ENCODE peak calls at places on chromosomes 7 and 10, in five cellular contexts. One of them, this sample, is unnamed.

GRCh38 chr10:35324196-35324595 is 12.1 kb upstream of the CCNY start:
- DNase-seq in NCI-H460: no peak
- DNase-seq in SK-N-SH: no peak
- DNase-seq in RPMI8226: no peak
- DNase-seq in glutamatergic neuron: no peak
- DNase-seq in this sample: no peak

GRCh38 chr10:1374501-1374900 is 318.3 kb downstream of the WDR37 start:
- DNase-seq in NCI-H460: no peak
- DNase-seq in SK-N-SH: peak
- DNase-seq in glutamatergic neuron: no peak
- DNase-seq in RPMI8226: no peak
- DNase-seq in this sample: peak

GRCh38 chr10:48456808-48457761 is 147.8 kb downstream of the ARHGAP22 start:
- DNase-seq in glutamatergic neuron: no peak
- DNase-seq in RPMI8226: no peak
- DNase-seq in SK-N-SH: peak
- DNase-seq in NCI-H460: no peak
- DNase-seq in this sample: peak

GRCh38 chr7:151378011-151378410 is 31.8 kb downstream of the WDR86 start:
- DNase-seq in NCI-H460: no peak
- DNase-seq in glutamatergic neuron: no peak
- DNase-seq in RPMI8226: no peak
- DNase-seq in SK-N-SH: no peak
- DNase-seq in this sample: no peak

GRCh38 chr7:70432567-70433001 is 699.4 kb upstream of the GALNT17 start:
- DNase-seq in glutamatergic neuron: peak
- DNase-seq in SK-N-SH: no peak
- DNase-seq in RPMI8226: no peak
- DNase-seq in NCI-H460: no peak
- DNase-seq in this sample: peak

GRCh38 chr7:8157296-8157695 is 104.7 kb downstream of the ICA1 start:
- DNase-seq in SK-N-SH: no peak
- DNase-seq in NCI-H460: no peak
- DNase-seq in RPMI8226: no peak
- DNase-seq in glutamatergic neuron: no peak
- DNase-seq in this sample: no peak

GRCh38 chr7:134289423-134289822 is 27.3 kb downstream of the SLC35B4 start:
- DNase-seq in RPMI8226: no peak
- DNase-seq in NCI-H460: no peak
- DNase-seq in glutamatergic neuron: no peak
- DNase-seq in SK-N-SH: no peak
- DNase-seq in this sample: no peak

GRCh38 chr10:27950165-27950564 is 48.7 kb downstream of the ODAD2 start:
- DNase-seq in RPMI8226: no peak
- DNase-seq in glutamatergic neuron: no peak
- DNase-seq in SK-N-SH: no peak
- DNase-seq in NCI-H460: no peak
- DNase-seq in this sample: no peak

GRCh38 chr7:79268730-79269129 is 184.7 kb downstream of the MAGI2 start:
- DNase-seq in NCI-H460: no peak
- DNase-seq in glutamatergic neuron: no peak
- DNase-seq in RPMI8226: no peak
- DNase-seq in SK-N-SH: no peak
- DNase-seq in this sample: no peak

GRCh38 chr7:103989200-103989784 is at the start of gene RELN:
- DNase-seq in RPMI8226: no peak
- DNase-seq in SK-N-SH: peak
- DNase-seq in glutamatergic neuron: peak
- DNase-seq in NCI-H460: no peak
- DNase-seq in this sample: peak

GRCh38 chr7:30068117-30068516 is 39.9 kb downstream of the PLEKHA8 start:
- DNase-seq in glutamatergic neuron: no peak
- DNase-seq in NCI-H460: no peak
- DNase-seq in RPMI8226: no peak
- DNase-seq in SK-N-SH: no peak
- DNase-seq in this sample: no peak

GRCh38 chr10:4034907-4035581 is 250.0 kb upstream of the KLF6 start:
- DNase-seq in glutamatergic neuron: no peak
- DNase-seq in SK-N-SH: no peak
- DNase-seq in NCI-H460: no peak
- DNase-seq in RPMI8226: no peak
- DNase-seq in this sample: no peak

GRCh38 chr7:155166673-155167370 is 96.7 kb downstream of the HTR5A start:
- DNase-seq in SK-N-SH: no peak
- DNase-seq in RPMI8226: peak
- DNase-seq in NCI-H460: peak
- DNase-seq in glutamatergic neuron: no peak
- DNase-seq in this sample: no peak

GRCh38 chr7:108660465-108660864 is 90.8 kb downstream of the DNAJB9 start:
- DNase-seq in glutamatergic neuron: no peak
- DNase-seq in SK-N-SH: peak
- DNase-seq in NCI-H460: no peak
- DNase-seq in RPMI8226: no peak
- DNase-seq in this sample: no peak

GRCh38 chr7:143229054-143229790 is 7.4 kb downstream of the TAS2R40 start:
- DNase-seq in SK-N-SH: peak
- DNase-seq in RPMI8226: no peak
- DNase-seq in glutamatergic neuron: peak
- DNase-seq in NCI-H460: no peak
- DNase-seq in this sample: peak

GRCh38 chr10:131703527-131703926 is 197.3 kb upstream of the PPP2R2D start:
- DNase-seq in NCI-H460: no peak
- DNase-seq in RPMI8226: no peak
- DNase-seq in glutamatergic neuron: no peak
- DNase-seq in SK-N-SH: peak
- DNase-seq in this sample: no peak

GRCh38 chr10:11683529-11684320 is 58.5 kb upstream of the ECHDC3 start:
- DNase-seq in SK-N-SH: no peak
- DNase-seq in NCI-H460: no peak
- DNase-seq in glutamatergic neuron: no peak
- DNase-seq in RPMI8226: peak
- DNase-seq in this sample: no peak

GRCh38 chr10:119667562-119668328 is 16.6 kb downstream of the BAG3 start:
- DNase-seq in RPMI8226: no peak
- DNase-seq in NCI-H460: peak
- DNase-seq in glutamatergic neuron: peak
- DNase-seq in SK-N-SH: peak
- DNase-seq in this sample: peak